ENCODE peak calls at places on chromosomes 12 and 14, in four cellular contexts. G is CD4-positive, CD25-positive, alpha-beta regulatory T cell; V is posterior cingulate gyrus; L is lower leg skin. Y is an unnamed sample.

GRCh38 chr12:89245090-89245489 is 107.2 kb downstream of the DUSP6 start:
- DNase-seq in L (no peak), G (peak), V (no peak), Y (peak)

GRCh38 chr12:107331471-107331870 is 238.1 kb upstream of the CRY1 start:
- DNase-seq in V (no peak), G (no peak), L (no peak), Y (no peak)

GRCh38 chr14:96626916-96627315 is 124.7 kb downstream of the PAPOLA start:
- DNase-seq in G (no peak), V (no peak), L (peak), Y (no peak)

GRCh38 chr12:69519871-69520270 is 49.7 kb downstream of the FRS2 start:
- DNase-seq in V (no peak), G (no peak), L (no peak), Y (no peak)

GRCh38 chr12:108967869-108968540 is 52.9 kb downstream of the SVOP start:
- DNase-seq in G (peak), V (no peak), L (no peak), Y (peak)

GRCh38 chr12:47753021-47754001 is 5.4 kb downstream of the RAPGEF3 start:
- DNase-seq in V (peak), G (no peak), L (peak), Y (peak)

GRCh38 chr14:104224516-104225281 is 86.3 kb downstream of the KIF26A start:
- DNase-seq in G (peak), V (no peak), L (no peak), Y (peak)

GRCh38 chr14:44507183-44507582 is at the start of gene FSCB:
- DNase-seq in V (no peak), G (no peak), L (no peak), Y (no peak)

GRCh38 chr12:90174198-90174510 is 465.5 kb upstream of the ATP2B1 start:
- DNase-seq in G (no peak), V (no peak), L (no peak), Y (no peak)

GRCh38 chr14:63650336-63650952 is 8.8 kb upstream of the WDR89 start:
- DNase-seq in L (no peak), V (peak), G (peak), Y (no peak)

GRCh38 chr14:51004801-51005526 is 60.7 kb upstream of the PYGL start:
- DNase-seq in L (no peak), V (no peak), G (no peak), Y (no peak)

GRCh38 chr12:116759783-116760581 is 21.9 kb downstream of the RNFT2 start:
- DNase-seq in G (peak), L (no peak), V (no peak), Y (peak)

GRCh38 chr14:22797017-22797917 is 18.0 kb downstream of the SLC7A7 start:
- DNase-seq in G (no peak), V (no peak), L (no peak), Y (no peak)